ENCODE peak calls at places on chromosome 4, in nine cellular contexts. V is dorsolateral prefrontal cortex, M is tibial artery, H is kidney, O is type B pancreatic cell, L is fibroblast of pulmonary artery, R is astrocyte, J is endodermal cell, X is nephron progenitor cell. K is an unnamed sample.

GRCh38 chr4:176436500-176436973 is 116.8 kb downstream of the SPCS3 start:
- DNase-seq in X (no peak), O (no peak), L (peak), M (no peak), V (no peak), J (no peak), H (no peak), R (peak), K (peak)

GRCh38 chr4:8274772-8275241 is 5.3 kb downstream of the HTRA3 start:
- DNase-seq in O (peak), J (peak), H (peak), X (peak), M (peak), R (peak), L (peak), V (peak), K (peak)

GRCh38 chr4:5084911-5085475 is 33.7 kb downstream of the STK32B start:
- DNase-seq in X (no peak), J (no peak), V (no peak), H (no peak), L (no peak), R (peak), M (no peak), O (no peak), K (peak)

GRCh38 chr4:5048721-5049120 is 2.6 kb upstream of the STK32B start:
- DNase-seq in M (no peak), H (no peak), L (no peak), O (peak), J (no peak), R (no peak), X (no peak), V (no peak), K (no peak)

GRCh38 chr4:41359069-41359769 is 102.5 kb downstream of the UCHL1 start:
- DNase-seq in V (no peak), R (no peak), H (no peak), X (peak), J (peak), O (no peak), M (no peak), L (no peak), K (no peak)

GRCh38 chr4:72564184-72564583 is 4.8 kb downstream of the ADAMTS3 start:
- DNase-seq in X (no peak), V (no peak), M (no peak), J (no peak), O (no peak), H (no peak), R (peak), L (peak), K (peak)

GRCh38 chr4:178202422-178202821 is 760.2 kb upstream of the AGA start:
- DNase-seq in M (no peak), L (no peak), V (no peak), O (no peak), R (no peak), H (no peak), X (no peak), J (no peak), K (no peak)

GRCh38 chr4:83819582-83819981 is 283.7 kb downstream of the GPAT3 start:
- DNase-seq in M (no peak), V (no peak), L (no peak), X (no peak), J (no peak), H (no peak), O (no peak), R (no peak), K (no peak)

GRCh38 chr4:26061248-26061986 is 147.4 kb downstream of the SMIM20 start:
- DNase-seq in M (no peak), X (peak), L (peak), H (no peak), V (no peak), R (peak), O (no peak), J (peak), K (peak)

GRCh38 chr4:180527993-180528392 is 1715.2 kb upstream of the TENM3 start:
- DNase-seq in H (no peak), R (no peak), X (no peak), O (no peak), M (no peak), L (no peak), J (no peak), V (no peak), K (no peak)

GRCh38 chr4:100348472-100348871 is 158.2 kb upstream of the DDIT4L start:
- DNase-seq in M (no peak), V (no peak), J (no peak), L (peak), O (no peak), X (no peak), H (no peak), R (peak), K (peak)

GRCh38 chr4:23718435-23718834 is 171.4 kb downstream of the PPARGC1A start:
- DNase-seq in V (no peak), O (no peak), H (no peak), M (no peak), J (no peak), L (no peak), R (no peak), X (no peak), K (no peak)

GRCh38 chr4:8303485-8304281 is 34.1 kb downstream of the HTRA3 start:
- DNase-seq in H (no peak), J (peak), L (peak), M (peak), X (no peak), R (peak), V (peak), O (no peak), K (peak)

GRCh38 chr4:1396806-1397455 is 9.3 kb downstream of the NKX1-1 start:
- DNase-seq in O (no peak), H (peak), J (peak), V (no peak), X (peak), M (peak), R (no peak), L (no peak), K (no peak)

GRCh38 chr4:186936496-186937375 is 213.1 kb upstream of the FAT1 start:
- DNase-seq in O (no peak), J (no peak), V (no peak), L (peak), H (no peak), M (no peak), X (no peak), R (peak), K (peak)

GRCh38 chr4:54566608-54567007 is 91.1 kb upstream of the KIT start:
- DNase-seq in L (no peak), O (no peak), R (no peak), X (no peak), H (no peak), M (no peak), J (peak), V (no peak), K (no peak)

GRCh38 chr4:15765910-15766703 is 12.0 kb upstream of the CD38 start:
- DNase-seq in X (no peak), O (no peak), H (no peak), J (no peak), R (no peak), V (no peak), L (no peak), M (no peak), K (peak)

GRCh38 chr4:8702020-8702495 is 109.5 kb downstream of the CPZ start:
- DNase-seq in M (peak), J (peak), H (no peak), V (no peak), X (no peak), O (peak), L (no peak), R (no peak), K (no peak)

GRCh38 chr4:95095352-95095974 is 337.7 kb downstream of the BMPR1B start:
- DNase-seq in L (peak), O (no peak), H (no peak), X (no peak), R (peak), V (no peak), M (no peak), J (no peak), K (peak)

GRCh38 chr4:149426461-149426860 is 389.2 kb downstream of the IQCM start:
- DNase-seq in M (no peak), O (no peak), V (no peak), R (peak), L (peak), X (no peak), J (no peak), H (no peak), K (peak)
- TF ChIP-seq CTCF in M (no peak), O (no peak), V (no peak), R (no peak), L (no peak), X (no peak), J (no peak), H (no peak), K (no peak)

DNA sequence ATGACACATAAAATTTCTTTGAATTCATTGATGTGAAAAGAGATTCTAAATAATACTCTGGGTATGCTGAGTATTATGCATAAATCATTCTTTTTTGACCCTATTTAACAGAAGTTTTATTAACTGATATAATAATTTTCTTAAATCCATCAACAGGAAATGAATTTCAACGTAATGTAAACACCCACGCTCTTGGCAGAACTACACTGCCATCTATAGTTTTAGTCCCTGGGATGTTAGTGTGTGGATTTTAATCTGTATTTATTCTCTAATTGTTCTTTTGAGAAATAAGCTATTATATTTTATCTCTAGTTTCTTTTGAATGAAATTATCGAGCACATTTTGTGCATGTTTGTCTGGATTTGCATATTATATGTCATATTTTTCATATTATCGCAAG is 666.8 kb upstream of the NDST4 start:
- DNase-seq in H (no peak), V (no peak), M (no peak), R (no peak), X (no peak), J (no peak), L (no peak), O (no peak), K (no peak)
- TF ChIP-seq CTCF in H (no peak), V (no peak), M (no peak), R (no peak), X (no peak), J (no peak), L (no peak), O (no peak), K (no peak)

GRCh38 chr4:106268731-106269272 is 47.2 kb downstream of the TBCK start:
- DNase-seq in O (no peak), X (no peak), M (no peak), L (peak), R (peak), H (no peak), V (no peak), J (no peak), K (peak)
- TF ChIP-seq CTCF in O (no peak), X (no peak), M (no peak), L (no peak), R (no peak), H (no peak), V (no peak), J (no peak), K (no peak)

DNA sequence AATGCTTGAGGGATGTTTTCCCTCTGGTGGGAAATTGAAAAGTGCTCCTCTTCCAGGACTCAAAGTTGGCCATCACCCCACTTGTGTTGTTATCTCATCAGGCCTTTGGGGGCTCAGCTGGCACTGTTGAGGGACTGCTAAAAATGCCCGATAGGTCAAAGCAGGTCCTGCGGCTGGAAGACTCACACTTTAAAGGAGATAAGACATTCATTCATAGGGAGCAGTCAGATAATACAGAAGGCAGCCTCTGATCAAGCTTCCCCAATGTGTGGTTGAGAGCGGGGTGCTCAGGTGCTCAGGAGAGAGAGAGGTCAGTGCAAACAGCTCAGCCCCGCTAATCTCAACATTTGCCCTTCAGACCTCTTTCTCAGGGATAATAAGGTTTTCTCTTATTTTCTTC is 70.3 kb downstream of the TMEM154 start:
- DNase-seq in X (no peak), V (no peak), J (peak), L (no peak), M (no peak), H (no peak), O (no peak), R (no peak), K (no peak)
- TF ChIP-seq CTCF in X (no peak), V (no peak), J (no peak), L (no peak), M (no peak), H (no peak), O (no peak), R (no peak), K (no peak)

GRCh38 chr4:169268951-169269781 is 1.6 kb downstream of the SH3RF1 start:
- DNase-seq in J (peak), O (no peak), L (peak), V (no peak), R (peak), X (no peak), M (no peak), H (no peak), K (peak)

GRCh38 chr4:169267070-169267469 is 3.7 kb downstream of the SH3RF1 start:
- DNase-seq in V (no peak), H (no peak), X (no peak), O (no peak), R (no peak), J (no peak), M (no peak), L (no peak), K (no peak)

GRCh38 chr4:169263791-169264392 is 6.9 kb downstream of the SH3RF1 start:
- DNase-seq in H (no peak), R (no peak), L (no peak), X (no peak), V (no peak), J (no peak), M (no peak), O (no peak), K (no peak)

GRCh38 chr4:169266661-169267060 is 4.1 kb downstream of the SH3RF1 start:
- DNase-seq in M (no peak), L (peak), O (no peak), J (no peak), R (no peak), V (no peak), X (no peak), H (no peak), K (no peak)

GRCh38 chr4:169266081-169266480 is 4.7 kb downstream of the SH3RF1 start:
- DNase-seq in L (peak), V (no peak), H (no peak), R (no peak), O (no peak), M (no peak), X (no peak), J (no peak), K (no peak)
- TF ChIP-seq CTCF in L (no peak), V (no peak), H (no peak), R (no peak), O (no peak), M (no peak), X (no peak), J (no peak), K (no peak)

GRCh38 chr4:21790437-21791029 is 158.0 kb downstream of the KCNIP4 start:
- DNase-seq in V (no peak), H (no peak), O (no peak), J (no peak), X (no peak), M (no peak), R (peak), L (peak), K (peak)

GRCh38 chr4:21795091-21795490 is 153.5 kb downstream of the KCNIP4 start:
- DNase-seq in J (no peak), O (no peak), M (no peak), V (no peak), R (peak), H (no peak), L (peak), X (no peak), K (peak)

DNA sequence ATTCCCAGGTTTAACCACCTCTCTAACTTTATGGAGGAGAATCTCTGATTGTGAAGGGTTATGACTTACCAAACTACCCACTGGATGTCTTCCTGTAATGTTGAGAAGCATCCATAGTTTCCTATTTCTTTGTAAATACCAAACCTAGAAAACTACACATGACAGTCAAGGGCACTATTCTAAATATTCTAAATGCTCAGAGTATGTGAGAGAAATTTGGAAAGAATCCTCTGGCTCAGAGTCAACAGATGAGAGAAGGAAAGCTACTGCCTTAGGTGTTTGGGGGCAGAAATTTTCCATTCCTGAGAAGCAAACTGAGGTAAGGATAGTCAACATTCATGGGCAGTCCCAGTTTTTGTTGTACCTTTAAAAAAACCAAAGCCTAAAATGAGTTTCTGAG is 155.8 kb downstream of the KCNIP4 start:
- DNase-seq in X (no peak), V (no peak), L (no peak), H (no peak), R (no peak), M (no peak), J (no peak), O (no peak), K (no peak)
- TF ChIP-seq CTCF in X (no peak), V (no peak), L (no peak), H (no peak), R (no peak), M (no peak), J (no peak), O (no peak), K (no peak)

GRCh38 chr4:188976644-188977115 is 837.4 kb downstream of the TRIML1 start:
- DNase-seq in H (no peak), X (peak), V (no peak), M (no peak), O (no peak), J (peak), L (peak), R (peak), K (peak)

GRCh38 chr4:188975271-188975670 is 836.0 kb downstream of the TRIML1 start:
- DNase-seq in J (peak), H (no peak), X (no peak), M (no peak), L (no peak), R (no peak), O (no peak), V (no peak), K (no peak)

GRCh38 chr4:188971125-188971524 is 831.9 kb downstream of the TRIML1 start:
- DNase-seq in X (no peak), R (peak), M (no peak), J (no peak), H (no peak), L (no peak), V (no peak), O (no peak), K (peak)
- TF ChIP-seq CTCF in X (no peak), R (peak), M (no peak), J (peak), H (peak), L (no peak), V (peak), O (peak), K (peak)

GRCh38 chr4:162485486-162485885 is 321.7 kb upstream of the FSTL5 start:
- DNase-seq in O (no peak), H (no peak), L (no peak), M (no peak), X (no peak), V (no peak), J (no peak), R (peak), K (peak)
- TF ChIP-seq CTCF in O (no peak), H (no peak), L (no peak), M (no peak), X (no peak), V (no peak), J (no peak), R (no peak), K (no peak)